ENCODE peak calls at places on chromosomes 12 and 14, in five cellular contexts. C is activated gamma-delta T cell treated with Interleukin-2 at 50 U/mL for 16 hours, L is colonic mucosa, T is ureter, I is HT1080. R is an unnamed sample.

GRCh38 chr12:31584782-31585181 is 6.2 kb downstream of the DENND5B start:
- DNase-seq in I (no peak), L (no peak), C (no peak), T (no peak), R (no peak)

GRCh38 chr12:110661337-110661972 is 27.5 kb downstream of the HVCN1 start:
- DNase-seq in T (peak), C (peak), I (no peak), L (peak), R (no peak)

GRCh38 chr14:92690171-92691011 is 58.0 kb downstream of the LGMN start:
- DNase-seq in L (peak), C (no peak), T (no peak), I (peak), R (no peak)

GRCh38 chr12:96136720-96137378 is 57.3 kb upstream of the ELK3 start:
- DNase-seq in T (no peak), L (no peak), I (peak), C (no peak), R (no peak)

GRCh38 chr12:45232146-45232731 is 16.3 kb downstream of the ANO6 start:
- DNase-seq in C (no peak), I (no peak), T (no peak), L (no peak), R (no peak)

GRCh38 chr12:9326085-9326484 is 117.9 kb upstream of the PZP start:
- DNase-seq in L (no peak), I (no peak), T (no peak), C (no peak), R (no peak)

GRCh38 chr14:34649344-34649743 is 19.4 kb upstream of the SNX6 start:
- DNase-seq in L (no peak), I (peak), C (no peak), T (no peak), R (no peak)

GRCh38 chr14:102094101-102094500 is 7.3 kb upstream of the HSP90AA1 start:
- DNase-seq in T (no peak), L (no peak), I (no peak), C (no peak), R (no peak)

GRCh38 chr14:92302481-92302880 is 20.5 kb upstream of the SLC24A4 start:
- DNase-seq in I (no peak), C (no peak), L (no peak), T (no peak), R (no peak)

GRCh38 chr14:31572955-31573354 is 11.8 kb downstream of the NUBPL start:
- DNase-seq in C (no peak), L (no peak), I (no peak), T (no peak), R (no peak)

GRCh38 chr14:77265187-77265515 is 5.9 kb downstream of the NGB start:
- DNase-seq in C (no peak), I (no peak), T (no peak), L (no peak), R (no peak)

GRCh38 chr12:106015646-106016045 is 123.1 kb downstream of the NUAK1 start:
- DNase-seq in T (no peak), I (no peak), L (no peak), C (no peak), R (no peak)

GRCh38 chr12:58934528-58934927 is 14.2 kb upstream of the LRIG3 start:
- DNase-seq in L (no peak), T (no peak), C (no peak), I (no peak), R (no peak)

GRCh38 chr12:98870521-98870920 is 225.4 kb downstream of the APAF1 start:
- DNase-seq in L (no peak), I (peak), T (no peak), C (no peak), R (no peak)

GRCh38 chr14:77638738-77639137 is 22.3 kb upstream of the SPTLC2 start:
- DNase-seq in I (peak), T (no peak), C (no peak), L (no peak), R (no peak)

GRCh38 chr12:66066071-66066928 is 64.2 kb downstream of the LLPH start:
- DNase-seq in T (no peak), I (peak), L (no peak), C (no peak), R (no peak)